ENCODE peak calls at places on chromosomes 13 and 19, in four cellular contexts. J, K, M and W are unnamed samples.

GRCh38 chr13:36764957-36765356 is 54.1 kb upstream of the RFXAP start:
- DNase-seq in J (no peak), K (no peak), M (no peak), W (no peak)

GRCh38 chr13:111177081-111177711 is 62.1 kb downstream of the ARHGEF7 start:
- DNase-seq in K (peak; percentile 86), J (no peak), M (peak; percentile 65), W (no peak)

GRCh38 chr19:7932930-7933300 is 7.0 kb upstream of the CTXN1 start:
- DNase-seq in K (no peak), M (no peak), J (no peak), W (no peak)

GRCh38 chr13:26075498-26075897 is 23.7 kb upstream of the SHISA2 start:
- DNase-seq in M (no peak), J (no peak), K (no peak), W (no peak)

GRCh38 chr13:25930655-25931054 is 121.2 kb downstream of the SHISA2 start:
- DNase-seq in J (no peak), K (no peak), M (no peak), W (no peak)

GRCh38 chr19:16168465-16169081 is 4.8 kb downstream of the CIB3 start:
- DNase-seq in J (no peak), K (peak; percentile 28), M (no peak), W (no peak)

GRCh38 chr13:114043421-114044053 is 69.7 kb upstream of the C13orf46 start:
- DNase-seq in M (peak; percentile 91), K (peak; percentile 91), J (peak; percentile 91), W (peak; percentile 79)

GRCh38 chr13:66171821-66172220 is 1058.3 kb downstream of the PCDH9 start:
- DNase-seq in J (no peak), K (no peak), M (no peak), W (no peak)

GRCh38 chr13:102903659-102904407 is 58.0 kb downstream of the ERCC5 start:
- DNase-seq in J (peak; percentile 17), M (no peak), K (no peak), W (no peak)

GRCh38 chr19:45947926-45948325 is 25.7 kb downstream of the NOVA2 start:
- DNase-seq in M (no peak), J (no peak), K (peak; percentile 93), W (no peak)

GRCh38 chr13:106029901-106030300 is 505.6 kb downstream of the EFNB2 start:
- DNase-seq in J (no peak), M (no peak), K (no peak), W (no peak)

GRCh38 chr19:18610556-18611326 is 1.9 kb upstream of the TMEM59L start:
- DNase-seq in M (no peak), K (no peak), J (no peak), W (no peak)

GRCh38 chr13:106471957-106472543 is 63.4 kb downstream of the EFNB2 start:
- DNase-seq in M (no peak), K (peak; percentile 96), J (peak; percentile 59), W (no peak)

GRCh38 chr19:35856001-35856400 is 710 bp upstream of the KIRREL2 start:
- DNase-seq in J (no peak), K (no peak), M (no peak), W (no peak)

GRCh38 chr13:19060311-19061002 is 121.2 kb downstream of the TUBA3C start:
- DNase-seq in J (no peak), K (no peak), M (no peak), W (no peak)

GRCh38 chr13:19061278-19061677 is 120.3 kb downstream of the TUBA3C start:
- DNase-seq in M (no peak), K (no peak), J (no peak), W (no peak)

GRCh38 chr13:19057588-19058340 is 123.9 kb downstream of the TUBA3C start:
- DNase-seq in M (no peak), J (no peak), K (no peak), W (no peak)

GRCh38 chr13:19058566-19058965 is 123.1 kb downstream of the TUBA3C start:
- DNase-seq in J (no peak), K (no peak), M (no peak), W (no peak)

DNA sequence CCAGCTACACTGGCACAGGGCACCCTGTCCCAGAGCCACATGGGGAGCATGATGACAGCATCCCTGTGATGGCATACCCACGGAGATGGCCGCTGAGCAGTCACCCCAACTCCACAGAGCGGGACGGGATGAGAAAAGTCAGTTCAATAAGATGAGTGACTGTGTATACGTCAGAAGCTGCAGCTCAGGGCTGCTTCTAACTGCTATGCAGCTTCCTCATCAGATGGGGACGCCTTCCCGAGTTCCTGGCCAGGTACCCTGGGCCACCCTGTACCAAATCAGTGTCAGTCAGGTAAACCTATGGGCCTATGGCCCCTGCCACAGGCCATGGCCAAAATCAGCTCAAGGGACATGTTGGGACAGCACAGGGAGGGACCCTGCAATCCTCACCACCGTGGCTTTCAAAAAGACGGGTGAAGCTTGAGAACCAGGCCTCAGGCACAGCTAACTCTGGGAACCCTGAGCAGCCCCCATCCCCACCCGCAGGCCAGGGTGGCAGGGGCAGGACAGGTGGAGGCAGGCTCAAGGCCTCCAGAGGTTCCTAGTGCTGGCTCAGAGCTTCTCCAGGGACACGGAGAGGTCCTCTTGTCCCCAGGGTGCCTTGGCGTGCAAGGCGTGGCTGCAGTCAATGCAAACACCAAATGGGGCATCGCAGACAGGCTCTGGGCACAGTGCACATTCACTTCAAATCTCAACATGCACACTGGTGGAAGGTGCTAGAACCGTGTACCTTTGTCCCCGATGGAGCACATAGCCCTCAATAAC is 122.4 kb downstream of the TUBA3C start:
- DNase-seq in K (no peak), J (no peak), M (no peak), W (no peak)
- H3K9me3 ChIP-seq in K (no peaks in the 10 kb centered on the region), J (no peaks in the 10 kb centered on the region), M (no peaks in the 10 kb centered on the region), W (no peaks in the 10 kb centered on the region)

DNA sequence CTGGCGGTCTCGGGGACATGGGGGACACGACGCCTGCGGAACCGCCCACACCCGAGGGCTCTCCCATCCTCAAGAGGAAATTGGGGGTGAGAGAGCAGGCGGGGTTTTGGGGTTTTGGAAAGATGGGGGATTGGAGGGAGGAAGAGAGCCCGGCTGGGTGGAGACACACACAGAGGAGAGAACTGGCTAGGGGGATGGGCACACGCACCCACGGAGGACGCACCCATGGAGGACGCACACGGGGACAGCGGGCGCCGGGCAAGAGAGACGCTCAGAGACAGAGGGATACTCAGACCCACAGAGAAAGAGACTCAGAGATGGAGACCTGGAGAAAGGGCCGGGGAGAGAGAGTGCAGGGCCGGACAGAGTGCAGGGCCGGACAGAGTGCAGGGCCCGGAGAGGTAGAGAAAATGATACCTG is 52.1 kb downstream of the MAP4K1 start:
- DNase-seq in K (no peak), M (no peak), J (no peak), W (no peak)
- H3K4me3 ChIP-seq in K (no peak overlapping the region), M (no peak overlapping the region), J (peak overlapping the region; percentile 39), W (peak overlapping the region; percentile 36)

DNA sequence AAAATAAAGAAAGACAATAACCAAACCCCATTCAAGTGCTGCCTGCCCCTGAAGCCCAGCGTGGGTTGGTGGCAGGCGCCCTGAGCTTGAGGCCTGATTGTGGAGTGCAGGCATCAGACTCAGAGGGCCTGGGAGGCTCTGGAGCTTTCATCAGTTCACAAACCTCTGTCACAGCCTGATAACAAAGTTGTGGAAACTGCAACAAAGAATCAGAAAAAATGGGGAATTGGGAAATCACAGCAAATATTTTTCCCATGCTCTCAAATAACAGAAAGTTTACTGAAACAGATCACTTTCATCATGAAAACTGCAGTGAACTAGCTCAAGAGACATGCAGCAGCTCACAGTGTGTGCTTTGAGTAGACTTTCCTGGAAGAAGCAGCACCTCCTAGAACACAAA is 793.6 kb downstream of the UQCRFS1 start:
- DNase-seq in J (no peak), M (no peak), K (no peak), W (no peak)
- H3K9me3 ChIP-seq in J (peaks cover 14% of the 10 kb centered on the region), M (no peaks in the 10 kb centered on the region), K (no peaks in the 10 kb centered on the region), W (no peaks in the 10 kb centered on the region)

GRCh38 chr19:12825259-12826131 is 8.9 kb downstream of the RTBDN start:
- DNase-seq in J (peak; percentile 57), K (no peak), M (no peak), W (no peak)
- H3K4me3 ChIP-seq in J (peak overlapping the region; percentile 27), K (no peak overlapping the region), M (no peak overlapping the region), W (no peak overlapping the region)

GRCh38 chr19:42241279-42241678 is 1.1 kb downstream of the GSK3A start:
- DNase-seq in M (no peak), J (no peak), K (no peak), W (no peak)

GRCh38 chr19:42242071-42242511 is 311 bp downstream of the GSK3A start:
- DNase-seq in K (no peak), J (no peak), M (no peak), W (no peak)

GRCh38 chr19:42235181-42235580 is 7.2 kb downstream of the GSK3A start:
- DNase-seq in K (no peak), J (no peak), M (no peak), W (no peak)

GRCh38 chr19:42242512-42243409 is at the start of gene GSK3A:
- DNase-seq in M (peak; percentile 99), J (peak; percentile 100), K (peak; percentile 99), W (peak; percentile 99)

GRCh38 chr19:42239544-42240220 is 2.7 kb downstream of the GSK3A start:
- DNase-seq in J (no peak), M (no peak), K (no peak), W (no peak)
- H3K9me3 ChIP-seq in J (no peaks in the 10 kb centered on the region), M (no peaks in the 10 kb centered on the region), K (no peaks in the 10 kb centered on the region), W (no peaks in the 10 kb centered on the region)

GRCh38 chr19:48168689-48169088 is 1.5 kb downstream of the LIG1 start:
- DNase-seq in K (no peak), J (no peak), M (no peak), W (no peak)
- H3K4me3 ChIP-seq in K (no peak overlapping the region), J (no peak overlapping the region), M (no peak overlapping the region), W (no peak overlapping the region)

GRCh38 chr13:100398360-100398759 is 190.2 kb downstream of the GGACT start:
- DNase-seq in M (no peak), K (no peak), J (no peak), W (no peak)

GRCh38 chr13:100395698-100396373 is 192.8 kb downstream of the GGACT start:
- DNase-seq in J (no peak), K (no peak), M (no peak), W (no peak)

GRCh38 chr13:100397627-100398026 is 191.0 kb downstream of the GGACT start:
- DNase-seq in J (no peak), M (no peak), K (no peak), W (no peak)

GRCh38 chr13:100394005-100394695 is 194.4 kb downstream of the GGACT start:
- DNase-seq in J (peak; percentile 9), K (peak; percentile 89), M (no peak), W (no peak)

GRCh38 chr13:100396771-100397170 is 191.8 kb downstream of the GGACT start:
- DNase-seq in K (no peak), J (no peak), M (no peak), W (no peak)
- H3K9me3 ChIP-seq in K (no peaks in the 10 kb centered on the region), J (no peaks in the 10 kb centered on the region), M (no peaks in the 10 kb centered on the region), W (no peaks in the 10 kb centered on the region)

DNA sequence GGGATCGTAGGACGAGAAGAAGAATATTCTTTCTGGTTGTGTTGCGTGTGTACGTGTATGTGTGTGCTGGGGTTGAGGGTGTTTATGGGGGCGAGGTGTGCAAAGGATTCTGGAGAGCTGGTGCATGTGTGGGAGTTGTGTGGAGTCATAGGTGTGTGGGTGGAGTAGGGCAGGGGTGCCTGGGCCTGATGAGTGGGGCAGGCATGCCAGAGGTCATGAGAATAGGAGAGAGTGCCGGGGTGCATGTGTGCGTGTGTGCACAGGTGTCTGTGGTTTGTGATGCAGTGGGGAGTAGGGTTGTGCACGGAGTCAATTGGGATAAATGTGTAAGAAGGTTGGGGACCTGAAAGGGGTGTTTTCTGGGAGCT is 649 bp downstream of the TMEM91 start:
- DNase-seq in M (no peak), K (no peak), J (no peak), W (peak; percentile 75)
- H3K4me3 ChIP-seq in M (peak overlapping the region; percentile 69), K (peak overlapping the region; percentile 53), J (peak overlapping the region; percentile 44), W (peak overlapping the region; percentile 77)

GRCh38 chr19:57537953-57538547 is 10.9 kb downstream of the ZNF549 start:
- DNase-seq in J (no peak), M (no peak), K (peak; percentile 9), W (no peak)
- H3K9me3 ChIP-seq in J (peaks cover 95% of the 10 kb centered on the region), M (peaks cover 96% of the 10 kb centered on the region), K (peaks cover 6% of the 10 kb centered on the region), W (peaks cover 100% of the 10 kb centered on the region)